ENCODE peak calls at places on chromosomes 4 and X, in ten cellular contexts. N, L, I, C, Q, R, K, A, H and Y are unnamed samples. For H3K4me1, the result is how much of the 10 kb centered on the place peaks cover.

GRCh38 chr4:80361329-80361900 is 25.9 kb downstream of the CFAP299 start:
- DNase-seq in N (no peak), L (no peak), I (no peak), C (peak), Q (no peak), R (no peak), K (no peak), A (no peak), H (no peak), Y (no peak)

GRCh38 chr4:124946696-124947095 is 234.2 kb upstream of the ANKRD50 start:
- DNase-seq in N (peak), L (no peak), I (no peak), C (no peak), Q (no peak), R (no peak), K (no peak), A (no peak), H (no peak), Y (no peak)

GRCh38 chr4:13546374-13546854 is 2.1 kb upstream of the NKX3-2 start:
- DNase-seq in N (no peak), L (no peak), I (no peak), C (no peak), Q (no peak), R (no peak), K (no peak), A (no peak), H (no peak), Y (no peak)

GRCh38 chr4:182832352-182833120 is 84.7 kb downstream of the DCTD start:
- DNase-seq in N (no peak), L (no peak), I (no peak), C (no peak), Q (no peak), R (no peak), K (no peak), A (no peak), H (no peak), Y (no peak)

GRCh38 chr4:76434901-76435688 is at the start of gene SHROOM3:
- DNase-seq in N (no peak), L (no peak), I (no peak), C (no peak), Q (no peak), R (no peak), K (peak), A (no peak), H (no peak), Y (no peak)

GRCh38 chrX:13028871-13029336 is 15.5 kb downstream of the FAM9C start:
- DNase-seq in N (no peak), L (no peak), I (no peak), C (no peak), Q (no peak), R (no peak), K (no peak), A (no peak), H (no peak), Y (no peak)

GRCh38 chr4:128591482-128591881 is 218.0 kb upstream of the JADE1 start:
- DNase-seq in N (no peak), L (no peak), I (no peak), C (no peak), Q (no peak), R (no peak), K (no peak), A (no peak), H (no peak), Y (no peak)

GRCh38 chrX:140949231-140949630 is 53.2 kb upstream of the SPANXB1 start:
- DNase-seq in N (no peak), L (no peak), I (no peak), C (no peak), Q (no peak), R (no peak), K (no peak), A (no peak), H (no peak), Y (no peak)

GRCh38 chr4:113455081-113455480 is 306.5 kb downstream of the CAMK2D start:
- DNase-seq in N (no peak), L (no peak), I (no peak), C (no peak), Q (no peak), R (no peak), K (no peak), A (no peak), H (no peak), Y (no peak)

GRCh38 chr4:105563352-105563751 is 10.9 kb downstream of the ARHGEF38 start:
- DNase-seq in N (no peak), L (no peak), I (no peak), C (no peak), Q (no peak), R (no peak), K (no peak), A (no peak), H (no peak), Y (no peak)

GRCh38 chr4:29551813-29552212 is 1168.4 kb upstream of the PCDH7 start:
- DNase-seq in N (no peak), L (no peak), I (no peak), C (no peak), Q (no peak), R (no peak), K (no peak), A (no peak), H (no peak), Y (no peak)

GRCh38 chr4:53510981-53511380 is 80.3 kb downstream of the LNX1 start:
- DNase-seq in N (no peak), L (no peak), I (no peak), C (peak), Q (no peak), R (no peak), K (no peak), A (no peak), H (no peak), Y (no peak)

GRCh38 chr4:101699441-101700117 is 91.0 kb upstream of the BANK1 start:
- DNase-seq in N (no peak), L (no peak), I (no peak), C (no peak), Q (no peak), R (no peak), K (no peak), A (no peak), H (no peak), Y (no peak)

GRCh38 chrX:144006811-144007210 is 122.9 kb downstream of the UBE2NL start:
- DNase-seq in N (no peak), L (no peak), I (peak), C (no peak), Q (no peak), R (no peak), K (peak), A (no peak), H (no peak), Y (no peak)

GRCh38 chr4:120873554-120873953 is 49.0 kb downstream of the PRDM5 start:
- DNase-seq in N (no peak), L (no peak), I (no peak), C (no peak), Q (no peak), R (no peak), K (no peak), A (no peak), H (no peak), Y (no peak)

GRCh38 chr4:172042714-172043114 is 229.5 kb downstream of the GALNTL6 start:
- DNase-seq in N (no peak), L (no peak), I (no peak), C (no peak), Q (no peak), R (no peak), K (no peak), A (no peak), H (no peak), Y (no peak)

GRCh38 chr4:74628808-74629616 is 165.3 kb downstream of the BTC start:
- DNase-seq in N (no peak), L (no peak), I (no peak), C (peak), Q (no peak), R (peak), K (no peak), A (no peak), H (no peak), Y (no peak)

GRCh38 chrX:155115174-155115830 is 44.0 kb downstream of the BRCC3 start:
- DNase-seq in N (no peak), L (no peak), I (no peak), C (no peak), Q (no peak), R (no peak), K (no peak), A (no peak), H (no peak), Y (no peak)

GRCh38 chrX:68114573-68115199 is 318.6 kb downstream of the OPHN1 start:
- DNase-seq in N (no peak), L (peak), I (no peak), C (peak), Q (no peak), R (peak), K (no peak), A (no peak), H (no peak), Y (peak)

GRCh38 chr4:83905952-83906351 is 370.0 kb downstream of the GPAT3 start:
- DNase-seq in N (no peak), L (no peak), I (no peak), C (no peak), Q (no peak), R (no peak), K (no peak), A (no peak), H (no peak), Y (no peak)

GRCh38 chr4:47287735-47288134 is 175.8 kb downstream of the COMMD8 start:
- DNase-seq in N (no peak), L (no peak), I (no peak), C (peak), Q (no peak), R (no peak), K (no peak), A (no peak), H (no peak), Y (no peak)

GRCh38 chr4:185874516-185875230 is 62.7 kb upstream of the SORBS2 start:
- DNase-seq in N (no peak), L (no peak), I (no peak), C (peak), Q (no peak), R (no peak), K (no peak), A (no peak), H (no peak), Y (no peak)

GRCh38 chr4:52202251-52202779 is 151.2 kb downstream of the SPATA18 start:
- DNase-seq in N (no peak), L (no peak), I (no peak), C (no peak), Q (no peak), R (no peak), K (no peak), A (no peak), H (no peak), Y (no peak)

GRCh38 chr4:125676156-125676555 is 361.4 kb downstream of the FAT4 start:
- DNase-seq in N (no peak), L (no peak), I (no peak), C (no peak), Q (no peak), R (no peak), K (no peak), A (no peak), H (no peak), Y (no peak)

GRCh38 chrX:10576777-10577444 is 43.5 kb downstream of the MID1 start:
- DNase-seq in N (no peak), L (no peak), I (no peak), C (no peak), Q (no peak), R (no peak), K (no peak), A (no peak), H (no peak), Y (no peak)

GRCh38 chr4:93771640-93772411 is 56.7 kb upstream of the ATOH1 start:
- DNase-seq in N (no peak), L (no peak), I (no peak), C (no peak), Q (no peak), R (no peak), K (no peak), A (no peak), H (no peak), Y (no peak)

GRCh38 chrX:151919610-151920009 is 6.9 kb downstream of the MAGEA4 start:
- DNase-seq in N (no peak), L (no peak), I (no peak), C (no peak), Q (no peak), R (no peak), K (no peak), A (no peak), H (no peak), Y (no peak)

GRCh38 chrX:102085706-102086105 is 39.8 kb upstream of the TCEAL2 start:
- DNase-seq in N (no peak), L (no peak), I (no peak), C (no peak), Q (no peak), R (no peak), K (no peak), A (no peak), H (no peak), Y (no peak)

GRCh38 chr4:84965558-84966381 is 720 bp downstream of the WDFY3 start:
- DNase-seq in N (peak), L (peak), I (no peak), C (peak), Q (no peak), R (peak), K (no peak), A (peak), H (no peak), Y (peak)

GRCh38 chr4:39718366-39719323 is 20.7 kb downstream of the UBE2K start:
- DNase-seq in N (no peak), L (no peak), I (no peak), C (no peak), Q (no peak), R (no peak), K (no peak), A (peak), H (no peak), Y (no peak)

GRCh38 chr4:42425146-42426065 is 28.1 kb downstream of the SHISA3 start:
- DNase-seq in N (no peak), L (no peak), I (no peak), C (no peak), Q (no peak), R (no peak), K (no peak), A (no peak), H (no peak), Y (no peak)

GRCh38 chr4:92121099-92121498 is 182.7 kb upstream of the GRID2 start:
- DNase-seq in N (peak), L (no peak), I (no peak), C (no peak), Q (no peak), R (no peak), K (no peak), A (no peak), H (no peak), Y (no peak)

GRCh38 chr4:99811850-99812249 is 4.8 kb upstream of the DAPP1 start:
- DNase-seq in N (no peak), L (no peak), I (peak), C (peak), Q (peak), R (peak), K (no peak), A (no peak), H (no peak), Y (peak)

GRCh38 chr4:147311956-147312355 is 168.9 kb upstream of the EDNRA start:
- DNase-seq in N (no peak), L (no peak), I (no peak), C (no peak), Q (no peak), R (no peak), K (no peak), A (no peak), H (no peak), Y (no peak)

GRCh38 chrX:69153060-69153730 is 12.1 kb downstream of the PJA1 start:
- DNase-seq in N (no peak), L (no peak), I (no peak), C (peak), Q (no peak), R (no peak), K (no peak), A (no peak), H (no peak), Y (peak)

GRCh38 chr4:136103616-136104015 is 1428.7 kb downstream of the PCDH18 start:
- DNase-seq in N (no peak), L (no peak), I (no peak), C (no peak), Q (no peak), R (no peak), K (no peak), A (no peak), H (no peak), Y (no peak)

DNA sequence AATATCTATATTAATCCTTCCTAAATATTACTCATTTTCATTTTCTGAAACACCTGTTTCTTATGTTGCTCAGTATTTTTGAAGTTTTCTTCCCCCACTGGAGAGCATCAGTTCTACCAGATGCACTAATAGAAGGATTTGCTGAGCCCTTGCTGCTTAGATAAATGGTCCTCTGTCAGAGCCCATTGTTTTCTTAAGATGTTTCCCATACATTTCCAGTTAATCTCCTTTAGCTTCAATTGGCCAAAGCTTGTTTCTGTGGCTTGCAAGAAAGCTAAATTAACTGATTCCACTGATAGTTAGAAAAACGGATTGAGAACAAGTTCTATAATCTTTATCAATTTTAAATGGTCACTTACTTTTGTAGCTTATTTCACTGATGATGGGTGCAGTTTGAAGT is 1425.5 kb downstream of the PCDH18 start:
- DNase-seq in N (no peak), L (no peak), I (no peak), C (no peak), Q (no peak), R (no peak), K (no peak), A (no peak), H (no peak), Y (no peak)
- H3K4me1 ChIP-seq in N (under half), L (under half), I (under half), C (under half), Q (under half), R (under half), K (under half), A (under half), H (under half), Y (under half)

GRCh38 chr4:40991908-40992307 is 222.4 kb downstream of the APBB2 start:
- DNase-seq in N (no peak), L (no peak), I (no peak), C (no peak), Q (no peak), R (no peak), K (no peak), A (no peak), H (no peak), Y (no peak)

GRCh38 chr4:40998680-40999358 is 215.5 kb downstream of the APBB2 start:
- DNase-seq in N (no peak), L (peak), I (no peak), C (peak), Q (no peak), R (peak), K (peak), A (no peak), H (no peak), Y (no peak)

GRCh38 chr4:40992472-40993298 is 221.7 kb downstream of the APBB2 start:
- DNase-seq in N (no peak), L (no peak), I (no peak), C (peak), Q (no peak), R (no peak), K (peak), A (no peak), H (no peak), Y (no peak)

GRCh38 chr4:40990899-40991265 is 223.5 kb downstream of the APBB2 start:
- DNase-seq in N (no peak), L (peak), I (no peak), C (peak), Q (no peak), R (no peak), K (no peak), A (no peak), H (no peak), Y (no peak)

GRCh38 chr4:40995850-40996249 is 218.5 kb downstream of the APBB2 start:
- DNase-seq in N (no peak), L (no peak), I (no peak), C (peak), Q (no peak), R (no peak), K (no peak), A (no peak), H (no peak), Y (no peak)
- H3K4me1 ChIP-seq in N (under half), L (under half), I (under half), C (under half), Q (under half), R (under half), K (half or more), A (under half), H (under half), Y (under half)

DNA sequence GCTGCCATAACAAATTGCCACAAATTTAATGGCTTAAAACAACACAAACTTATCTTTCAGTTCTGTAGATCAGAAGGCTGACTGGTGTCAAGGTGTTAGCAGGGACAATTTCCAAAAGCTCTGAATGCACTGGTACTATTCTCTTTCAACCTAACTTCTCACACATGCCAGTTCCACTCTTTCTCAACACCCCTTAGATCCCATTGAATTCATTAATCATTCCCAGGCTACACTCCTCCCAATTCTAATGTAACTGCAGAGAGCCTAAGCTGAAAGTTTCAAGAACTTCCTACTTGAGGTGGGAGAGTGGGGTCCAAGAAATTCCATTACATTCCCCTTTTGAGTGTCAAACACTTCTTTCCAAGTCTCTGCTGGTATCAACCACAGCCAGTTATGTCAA is 142.0 kb downstream of the ADAMTS3 start:
- DNase-seq in N (no peak), L (no peak), I (no peak), C (no peak), Q (no peak), R (no peak), K (no peak), A (no peak), H (no peak), Y (no peak)
- H3K4me1 ChIP-seq in N (under half), L (under half), I (under half), C (under half), Q (under half), R (under half), K (under half), A (under half), H (under half), Y (under half)

GRCh38 chr4:169934794-169935400 is 91.3 kb downstream of the MFAP3L start:
- DNase-seq in N (no peak), L (no peak), I (no peak), C (no peak), Q (no peak), R (no peak), K (no peak), A (no peak), H (no peak), Y (no peak)
- H3K4me1 ChIP-seq in N (under half), L (under half), I (under half), C (under half), Q (under half), R (under half), K (under half), A (under half), H (under half), Y (under half)

DNA sequence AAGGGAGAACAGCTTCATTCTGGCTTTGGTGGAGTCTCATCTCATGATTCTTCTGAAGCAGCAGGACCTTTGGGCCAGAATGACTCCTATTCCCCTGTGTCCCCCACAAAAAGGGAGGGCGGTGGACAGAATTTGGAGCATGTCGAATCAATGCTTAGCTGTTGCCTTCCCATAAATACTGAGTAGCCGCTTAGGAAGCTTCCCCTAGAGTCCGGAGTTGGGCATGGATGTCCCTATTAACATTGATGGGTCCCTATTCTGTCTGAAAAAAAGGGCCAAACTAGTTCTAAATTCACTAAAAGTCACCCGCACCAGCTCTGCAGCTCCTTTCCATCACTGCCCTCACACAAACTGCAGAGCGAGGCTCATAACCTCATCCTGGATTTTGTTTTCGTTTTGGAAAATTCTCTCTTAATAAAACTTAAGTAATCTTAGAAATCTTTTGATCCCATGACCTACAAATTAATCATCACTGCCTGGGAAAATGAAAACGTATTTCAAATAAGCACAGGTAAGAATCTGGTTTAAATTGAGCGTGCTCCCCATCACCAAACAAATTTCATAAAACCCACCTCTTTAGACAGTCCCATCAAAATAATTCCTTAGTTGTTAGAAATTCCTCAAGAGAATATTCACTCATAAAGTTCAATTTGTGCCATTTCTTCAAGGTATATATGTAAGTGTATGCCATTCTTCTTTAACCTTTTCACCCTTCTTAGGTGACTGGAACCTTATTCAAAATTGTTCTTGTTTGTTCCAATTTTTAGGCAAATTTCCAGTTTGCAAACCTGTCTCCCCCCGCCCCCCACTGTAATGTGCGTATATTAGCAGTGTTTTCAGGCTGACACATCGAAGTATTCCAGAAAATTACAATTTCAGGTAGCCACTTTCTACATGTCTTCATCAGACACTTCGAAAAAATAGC is 53.3 kb upstream of the NKAP start:
- DNase-seq in N (no peak), L (no peak), I (no peak), C (no peak), Q (no peak), R (no peak), K (no peak), A (no peak), H (no peak), Y (no peak)
- H3K4me1 ChIP-seq in N (under half), L (under half), I (under half), C (under half), Q (under half), R (under half), K (under half), A (under half), H (under half), Y (under half)